ENCODE peak calls at places on chromosome X, in six cellular contexts. P, A, V, Z, G and Q are unnamed samples. For H3K4me1, the result is how much of the 10 kb centered on the place peaks cover.

GRCh38 chrX:153487590-153488071 is 7.1 kb upstream of the BGN start:
- DNase-seq in P (no peak), A (no peak), V (no peak), Z (peak), G (no peak), Q (no peak)

GRCh38 chrX:134642394-134642793 is 15.9 kb downstream of the PLAC1 start:
- DNase-seq in P (no peak), A (no peak), V (no peak), Z (no peak), G (no peak), Q (no peak)

GRCh38 chrX:52262195-52262546 is 77.5 kb downstream of the MAGED4 start:
- DNase-seq in P (no peak), A (no peak), V (peak), Z (no peak), G (no peak), Q (no peak)

GRCh38 chrX:1661048-1661921 is 46.4 kb downstream of the ASMT start:
- DNase-seq in P (no peak), A (peak), V (peak), Z (peak), G (peak), Q (peak)

GRCh38 chrX:23287191-23287764 is 47.4 kb upstream of the PTCHD1 start:
- DNase-seq in P (no peak), A (no peak), V (no peak), Z (no peak), G (no peak), Q (no peak)

GRCh38 chrX:108313662-108314061 is 124.6 kb downstream of the COL4A6 start:
- DNase-seq in P (no peak), A (no peak), V (no peak), Z (no peak), G (no peak), Q (no peak)

GRCh38 chrX:132692066-132692465 is 203.2 kb upstream of the MBNL3 start:
- DNase-seq in P (no peak), A (peak), V (no peak), Z (peak), G (no peak), Q (peak)

GRCh38 chrX:131907488-131908314 is 115.4 kb upstream of the STK26 start:
- DNase-seq in P (no peak), A (no peak), V (no peak), Z (peak), G (no peak), Q (no peak)

GRCh38 chrX:94834226-94834625 is 1160.2 kb downstream of the FAM133A start:
- DNase-seq in P (no peak), A (no peak), V (no peak), Z (no peak), G (no peak), Q (no peak)

GRCh38 chrX:147315493-147315892 is 500.9 kb upstream of the CXorf51A start:
- DNase-seq in P (no peak), A (no peak), V (no peak), Z (no peak), G (no peak), Q (no peak)

GRCh38 chrX:19647731-19648588 is 132.7 kb upstream of the MAP3K15 start:
- DNase-seq in P (no peak), A (no peak), V (no peak), Z (no peak), G (no peak), Q (no peak)

GRCh38 chrX:2242326-2242725 is 258.4 kb downstream of the DHRSX start:
- DNase-seq in P (no peak), A (no peak), V (peak), Z (no peak), G (no peak), Q (no peak)

GRCh38 chrX:43707812-43708548 is 51.9 kb downstream of the MAOA start:
- DNase-seq in P (no peak), A (peak), V (no peak), Z (peak), G (no peak), Q (peak)

GRCh38 chrX:131861088-131861787 is 161.9 kb upstream of the STK26 start:
- DNase-seq in P (no peak), A (no peak), V (no peak), Z (no peak), G (no peak), Q (no peak)

GRCh38 chrX:45849261-45849660 is 648.6 kb upstream of the DIPK2B start:
- DNase-seq in P (peak), A (no peak), V (peak), Z (no peak), G (no peak), Q (no peak)

GRCh38 chrX:81120936-81121351 is 80.8 kb downstream of the HMGN5 start:
- DNase-seq in P (peak), A (peak), V (peak), Z (peak), G (peak), Q (no peak)

GRCh38 chrX:19373034-19373891 is 29.5 kb downstream of the PDHA1 start:
- DNase-seq in P (no peak), A (no peak), V (peak), Z (no peak), G (no peak), Q (no peak)

GRCh38 chrX:3659761-3660160 is 53.7 kb downstream of the PRKX start:
- DNase-seq in P (no peak), A (no peak), V (no peak), Z (no peak), G (no peak), Q (no peak)

GRCh38 chrX:101708180-101708579 is 48.5 kb upstream of the ARMCX2 start:
- DNase-seq in P (no peak), A (no peak), V (no peak), Z (no peak), G (no peak), Q (no peak)

GRCh38 chrX:102846544-102847236 is 90.4 kb upstream of the RAB40AL start:
- DNase-seq in P (no peak), A (no peak), V (no peak), Z (no peak), G (no peak), Q (no peak)

GRCh38 chrX:19761554-19762295 is 125.7 kb downstream of the SH3KBP1 start:
- DNase-seq in P (no peak), A (no peak), V (no peak), Z (no peak), G (no peak), Q (no peak)

GRCh38 chrX:153669174-153669890 is 4.3 kb downstream of the PNCK start:
- DNase-seq in P (no peak), A (no peak), V (no peak), Z (no peak), G (peak), Q (no peak)

GRCh38 chrX:84907324-84907946 is 96.2 kb upstream of the APOOL start:
- DNase-seq in P (no peak), A (no peak), V (peak), Z (no peak), G (no peak), Q (no peak)

GRCh38 chrX:68830486-68831404 is 1.9 kb downstream of the EFNB1 start:
- DNase-seq in P (peak), A (no peak), V (no peak), Z (no peak), G (no peak), Q (peak)

GRCh38 chrX:48533165-48533564 is 6.3 kb upstream of the TBC1D25 start:
- DNase-seq in P (no peak), A (no peak), V (no peak), Z (no peak), G (no peak), Q (no peak)

GRCh38 chrX:108304210-108304609 is 134.0 kb downstream of the COL4A6 start:
- DNase-seq in P (no peak), A (no peak), V (peak), Z (no peak), G (no peak), Q (no peak)

GRCh38 chrX:152155766-152156310 is 17.5 kb upstream of the MAGEA10 start:
- DNase-seq in P (no peak), A (no peak), V (no peak), Z (no peak), G (no peak), Q (no peak)

GRCh38 chrX:143664302-143664701 is 28.4 kb upstream of the SLITRK4 start:
- DNase-seq in P (no peak), A (no peak), V (peak), Z (no peak), G (no peak), Q (no peak)

GRCh38 chrX:1464282-1465131 is 11.8 kb upstream of the ASMTL start:
- DNase-seq in P (peak), A (peak), V (no peak), Z (no peak), G (no peak), Q (peak)

GRCh38 chrX:46152756-46153155 is 392.5 kb downstream of the ZNF674 start:
- DNase-seq in P (no peak), A (no peak), V (no peak), Z (no peak), G (no peak), Q (no peak)

GRCh38 chrX:9729161-9729885 is 36.3 kb downstream of the GPR143 start:
- DNase-seq in P (no peak), A (no peak), V (no peak), Z (no peak), G (no peak), Q (no peak)

GRCh38 chrX:54248309-54248708 is 65.3 kb upstream of the FAM120C start:
- DNase-seq in P (no peak), A (no peak), V (peak), Z (no peak), G (no peak), Q (no peak)

GRCh38 chrX:40168183-40169015 is 70.6 kb upstream of the BCOR start:
- DNase-seq in P (no peak), A (no peak), V (no peak), Z (no peak), G (no peak), Q (peak)

GRCh38 chrX:104922206-104922621 is 298.3 kb downstream of the TEX13A start:
- DNase-seq in P (peak), A (peak), V (peak), Z (peak), G (peak), Q (peak)

GRCh38 chrX:38804481-38805293 is 3.4 kb downstream of the MID1IP1 start:
- DNase-seq in P (peak), A (peak), V (peak), Z (peak), G (peak), Q (peak)

GRCh38 chrX:7146703-7147430 is 645 bp upstream of the STS start:
- DNase-seq in P (no peak), A (peak), V (no peak), Z (peak), G (peak), Q (no peak)

GRCh38 chrX:119477812-119478232 is 9.6 kb downstream of the SLC25A5 start:
- DNase-seq in P (no peak), A (no peak), V (no peak), Z (no peak), G (no peak), Q (no peak)

GRCh38 chrX:17035111-17035510 is 88.7 kb downstream of the REPS2 start:
- DNase-seq in P (no peak), A (no peak), V (no peak), Z (no peak), G (no peak), Q (no peak)

GRCh38 chrX:77622672-77623071 is 163.3 kb downstream of the ATRX start:
- DNase-seq in P (no peak), A (no peak), V (no peak), Z (no peak), G (no peak), Q (no peak)

GRCh38 chrX:14922437-14922836 is 49.2 kb downstream of the MOSPD2 start:
- DNase-seq in P (peak), A (no peak), V (no peak), Z (no peak), G (no peak), Q (no peak)

GRCh38 chrX:34917146-34917545 is 25.4 kb upstream of the FAM47B start:
- DNase-seq in P (no peak), A (no peak), V (no peak), Z (no peak), G (no peak), Q (no peak)
- H3K4me3 ChIP-seq in P (no peak), A (no peak), V (no peak), Z (no peak), G (no peak), Q (no peak)

GRCh38 chrX:13216139-13216538 is 103.7 kb downstream of the ATXN3L start:
- DNase-seq in P (no peak), A (no peak), V (no peak), Z (no peak), G (no peak), Q (no peak)

GRCh38 chrX:13223868-13224555 is 95.8 kb downstream of the ATXN3L start:
- DNase-seq in P (peak), A (no peak), V (no peak), Z (peak), G (no peak), Q (no peak)

GRCh38 chrX:13220916-13221315 is 98.9 kb downstream of the ATXN3L start:
- DNase-seq in P (no peak), A (no peak), V (no peak), Z (no peak), G (no peak), Q (no peak)

GRCh38 chrX:13215729-13216128 is 104.1 kb downstream of the ATXN3L start:
- DNase-seq in P (no peak), A (no peak), V (no peak), Z (no peak), G (no peak), Q (no peak)

DNA sequence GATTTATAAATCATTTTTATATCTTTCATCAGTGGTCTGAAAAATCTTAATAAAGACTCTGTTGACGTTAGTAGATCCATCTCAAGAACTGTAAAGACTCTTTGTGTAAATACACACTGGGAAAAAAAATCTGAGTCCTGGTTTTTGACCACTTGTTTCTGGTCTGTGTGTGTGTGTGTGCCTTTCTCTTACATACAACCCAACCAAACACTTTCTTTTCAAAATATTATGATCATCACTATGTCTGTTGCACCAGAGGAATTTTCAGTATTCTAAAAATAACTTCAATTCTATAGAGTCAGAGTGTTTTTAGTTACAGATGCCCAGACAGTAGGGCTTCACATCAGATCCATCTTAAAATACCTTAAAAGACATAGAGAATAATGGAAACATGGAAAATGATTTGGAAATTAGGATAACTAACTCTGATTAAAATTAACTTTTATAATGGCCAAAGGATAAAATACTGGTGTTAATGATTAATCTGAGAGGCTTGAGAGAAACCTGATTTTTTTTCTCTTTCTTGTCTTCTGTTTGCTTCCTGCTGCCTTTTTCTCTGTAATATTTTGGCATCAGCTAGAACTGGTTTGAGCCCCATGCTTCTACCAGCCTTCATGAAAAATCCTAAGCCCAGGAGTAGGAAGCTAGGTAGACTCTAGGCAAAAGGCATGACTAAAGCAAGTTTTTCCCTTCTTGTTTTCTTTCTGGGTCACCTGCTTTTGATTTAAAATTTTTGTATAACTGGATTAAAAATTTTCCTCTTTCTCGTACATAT is 99.7 kb downstream of the ATXN3L start:
- DNase-seq in P (no peak), A (no peak), V (no peak), Z (no peak), G (no peak), Q (no peak)
- H3K4me1 ChIP-seq in P (under half), A (under half), V (under half), Z (under half), G (under half), Q (under half)

GRCh38 chrX:130165181-130165702 is 399 bp downstream of the AIFM1 start:
- DNase-seq in P (peak), A (no peak), V (no peak), Z (peak), G (no peak), Q (no peak)
- H3K4me3 ChIP-seq in P (peak), A (peak), V (peak), Z (peak), G (peak), Q (peak)

GRCh38 chrX:72271812-72272211 is 5.2 kb downstream of the RPS4X start:
- DNase-seq in P (no peak), A (no peak), V (no peak), Z (no peak), G (no peak), Q (no peak)
- H3K4me1 ChIP-seq in P (half or more), A (under half), V (under half), Z (under half), G (under half), Q (under half)